ENCODE peak calls at places on chromosomes 7 and 10, in five cellular contexts. M is GM23338; W is naive thymus-derived CD4-positive, alpha-beta T cell; F is CD8-positive, alpha-beta T cell; R is mammary epithelial cell. L is an unnamed sample.

GRCh38 chr10:119409906-119410305 is 132.6 kb downstream of the RGS10 start:
- DNase-seq in W (no peak), M (no peak), F (no peak), R (no peak), L (no peak)

GRCh38 chr7:600935-601334 is 81.3 kb upstream of the PDGFA start:
- DNase-seq in F (no peak), R (no peak), M (no peak), W (no peak), L (no peak)

GRCh38 chr10:108957681-108958080 is 965.6 kb downstream of the XPNPEP1 start:
- DNase-seq in M (no peak), R (no peak), W (no peak), F (no peak), L (no peak)

GRCh38 chr7:54827719-54828118 is 68.7 kb upstream of the SEC61G start:
- DNase-seq in R (no peak), F (no peak), W (no peak), M (no peak), L (no peak)

GRCh38 chr7:98281757-98282652 is 519 bp downstream of the BRI3 start:
- DNase-seq in W (no peak), F (no peak), M (peak; percentile 43), R (no peak), L (no peak)

GRCh38 chr10:81018898-81019890 is 481.5 kb downstream of the SH2D4B start:
- DNase-seq in M (peak; percentile 84), W (no peak), F (no peak), R (peak; percentile 34), L (no peak)

GRCh38 chr7:28672397-28672797 is 260.1 kb downstream of the CREB5 start:
- DNase-seq in F (no peak), R (no peak), M (peak; percentile 41), W (no peak), L (no peak)

GRCh38 chr10:12533723-12534122 is 184.4 kb downstream of the CAMK1D start:
- DNase-seq in M (no peak), R (no peak), W (no peak), F (no peak), L (no peak)

GRCh38 chr7:95470452-95470851 is 15.3 kb upstream of the ASB4 start:
- DNase-seq in M (peak; percentile 15), R (peak; percentile 58), F (no peak), W (no peak), L (no peak)

GRCh38 chr10:91887075-91887899 is 22.0 kb downstream of the FGFBP3 start:
- DNase-seq in R (no peak), F (peak; percentile 23), M (peak; percentile 97), W (peak; percentile 40), L (peak; percentile 18)

GRCh38 chr10:86261470-86261869 is 105.1 kb downstream of the GRID1 start:
- DNase-seq in M (no peak), R (no peak), F (no peak), W (no peak), L (no peak)

GRCh38 chr10:44862006-44862751 is 49.0 kb upstream of the TMEM72 start:
- DNase-seq in F (no peak), W (no peak), R (no peak), M (no peak), L (no peak)

GRCh38 chr7:17939111-17939669 is 1.1 kb downstream of the SNX13 start:
- DNase-seq in M (no peak), F (no peak), W (no peak), R (peak; percentile 66), L (peak; percentile 10)

GRCh38 chr7:128076831-128077271 is 45.6 kb upstream of the LRRC4 start:
- DNase-seq in F (no peak), R (no peak), M (no peak), W (no peak), L (no peak)

GRCh38 chr10:78691301-78692030 is 377.3 kb upstream of the ZMIZ1 start:
- DNase-seq in R (no peak), F (no peak), M (no peak), W (no peak), L (no peak)

GRCh38 chr7:100825215-100825671 is 2.1 kb downstream of the EPHB4 start:
- DNase-seq in F (no peak), R (peak; percentile 41), W (no peak), M (peak; percentile 40), L (no peak)

GRCh38 chr10:123633106-123633505 is 33.0 kb upstream of the GPR26 start:
- DNase-seq in M (no peak), R (no peak), W (no peak), F (no peak), L (no peak)

GRCh38 chr10:3136763-3137611 is 35.6 kb downstream of the PITRM1 start:
- DNase-seq in F (no peak), W (no peak), R (peak; percentile 62), M (no peak), L (no peak)

GRCh38 chr7:37211097-37211496 is 237.6 kb downstream of the ELMO1 start:
- DNase-seq in R (peak; percentile 1), W (no peak), F (no peak), M (no peak), L (no peak)

GRCh38 chr10:34164029-34164428 is 651.1 kb downstream of the PARD3 start:
- DNase-seq in R (no peak), W (no peak), M (no peak), F (no peak), L (no peak)

GRCh38 chr10:116300477-116301034 is 23.7 kb upstream of the CCDC172 start:
- DNase-seq in W (no peak), M (no peak), F (no peak), R (no peak), L (no peak)

GRCh38 chr10:5449823-5450222 is 37.5 kb downstream of the NET1 start:
- DNase-seq in M (peak; percentile 50), R (peak; percentile 82), W (no peak), F (no peak), L (no peak)

GRCh38 chr7:158074896-158075632 is 512.6 kb downstream of the PTPRN2 start:
- DNase-seq in M (no peak), F (no peak), R (no peak), W (no peak), L (no peak)

GRCh38 chr10:218753-219152 is 83.5 kb downstream of the ZMYND11 start:
- DNase-seq in R (no peak), W (no peak), F (no peak), M (no peak), L (no peak)

GRCh38 chr10:97851341-97852001 is 1.8 kb downstream of the GOLGA7B start:
- DNase-seq in W (no peak), F (no peak), R (peak; percentile 55), M (no peak), L (peak; percentile 50)

GRCh38 chr7:135757719-135758411 is 9.3 kb upstream of the FAM180A start:
- DNase-seq in F (no peak), R (peak; percentile 33), W (no peak), M (no peak), L (no peak)

GRCh38 chr7:90706067-90706716 is 110.1 kb downstream of the CDK14 start:
- DNase-seq in M (no peak), R (no peak), W (no peak), F (no peak), L (no peak)

GRCh38 chr10:128642502-128642901 is 516.3 kb upstream of the MKI67 start:
- DNase-seq in W (no peak), R (peak; percentile 68), M (no peak), F (no peak), L (no peak)

GRCh38 chr10:91298224-91298862 is 77.9 kb downstream of the PCGF5 start:
- DNase-seq in W (peak; percentile 77), F (peak; percentile 81), R (peak; percentile 69), M (peak; percentile 93), L (peak; percentile 80)

DNA sequence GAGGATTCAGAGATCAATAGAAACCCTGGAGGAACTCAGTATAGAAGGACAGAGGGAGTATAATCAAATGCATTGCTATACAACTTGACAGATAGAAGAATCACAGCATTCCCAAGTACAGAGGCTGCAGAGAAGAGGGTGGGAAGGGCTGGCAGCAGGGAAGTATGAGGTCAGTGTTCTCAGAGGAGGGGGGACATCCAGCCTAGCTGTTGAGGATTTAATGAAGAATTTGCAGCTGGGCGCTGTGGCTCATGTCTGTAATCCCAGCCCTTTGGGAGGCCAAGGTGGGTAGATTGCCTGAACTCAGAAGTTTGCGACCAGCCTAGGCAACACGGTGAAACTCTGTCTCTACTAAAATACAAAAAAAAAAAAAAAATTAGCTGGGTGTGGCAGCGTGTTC is 76.0 kb downstream of the CCNY start:
- DNase-seq in W (no peak), R (no peak), F (no peak), M (no peak), L (no peak)
- H3K4me3 ChIP-seq in W (no peak overlapping the region), R (no peak overlapping the region), F (no peak overlapping the region), M (no peak overlapping the region), L (no peak overlapping the region)

GRCh38 chr7:101973130-101973529 is 155.7 kb downstream of the CUX1 start:
- DNase-seq in W (no peak), F (no peak), M (no peak), R (no peak), L (no peak)

GRCh38 chr7:101971457-101971856 is 154.0 kb downstream of the CUX1 start:
- DNase-seq in R (no peak), F (no peak), M (no peak), W (no peak), L (no peak)

GRCh38 chr7:101972627-101973026 is 155.2 kb downstream of the CUX1 start:
- DNase-seq in R (no peak), M (no peak), F (no peak), W (no peak), L (no peak)

GRCh38 chr7:101968720-101969466 is 151.5 kb downstream of the CUX1 start:
- DNase-seq in M (no peak), W (no peak), F (no peak), R (no peak), L (no peak)

GRCh38 chr7:101970047-101970585 is 152.7 kb downstream of the CUX1 start:
- DNase-seq in F (no peak), R (no peak), M (no peak), W (no peak), L (no peak)
- H3K4me3 ChIP-seq in F (no peak overlapping the region), R (no peak overlapping the region), M (no peak overlapping the region), W (no peak overlapping the region), L (no peak overlapping the region)

DNA sequence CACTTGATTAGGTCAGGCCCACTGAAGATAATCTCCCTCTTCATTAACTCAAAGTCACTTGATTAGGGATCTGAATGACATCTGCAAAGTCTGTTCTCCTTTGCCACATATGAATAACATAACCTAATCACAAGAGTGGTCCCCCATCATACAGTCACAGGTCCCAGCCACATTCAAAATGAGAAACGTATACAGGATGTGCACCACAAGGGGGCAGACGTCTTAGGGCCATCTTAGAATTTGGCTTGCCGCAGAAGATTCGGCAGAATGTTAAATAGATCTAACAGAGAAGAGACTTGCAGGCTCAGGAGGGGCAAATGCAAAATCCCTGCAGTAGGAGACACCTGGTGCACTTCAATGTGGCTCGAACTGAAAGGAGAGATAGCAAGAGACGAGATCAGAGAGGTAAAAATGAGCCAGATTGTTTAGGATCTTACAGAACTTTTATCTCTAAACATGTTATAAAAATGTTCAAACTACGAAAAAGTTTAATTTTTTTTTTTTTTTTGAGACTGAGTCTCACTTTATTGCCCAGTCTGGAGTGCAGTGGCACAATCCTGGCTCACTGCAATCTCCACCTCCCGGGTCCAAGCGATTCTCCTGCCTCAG is 10.4 kb upstream of the SMC3 start:
- DNase-seq in F (peak; percentile 65), R (no peak), M (peak; percentile 93), W (peak; percentile 42), L (peak; percentile 73)
- H3K4me3 ChIP-seq in F (no peak overlapping the region), R (no peak overlapping the region), M (no peak overlapping the region), W (no peak overlapping the region), L (no peak overlapping the region)

GRCh38 chr7:116209561-116210070 is 723 bp upstream of the TES start:
- DNase-seq in M (no peak), F (no peak), W (no peak), R (no peak), L (no peak)
- H3K4me3 ChIP-seq in M (peak overlapping the region; percentile 88), F (no peak overlapping the region), W (peak overlapping the region; percentile 92), R (peak overlapping the region; percentile 37), L (no peak overlapping the region)